ENCODE peak calls at places on chromosomes 4 and X, in seven cellular contexts. One of them, this sample, is unnamed.

GRCh38 chr4:63085091-63085490 is 1324.2 kb downstream of the TECRL start:
- DNase-seq in stomach: no peak
- DNase-seq in nephron progenitor cell: no peak
- DNase-seq in pancreas: no peak
- DNase-seq in BE2C: no peak
- DNase-seq in fibroblast of the aortic adventitia: no peak
- DNase-seq in tibial nerve: no peak
- DNase-seq in this sample: no peak

GRCh38 chr4:111798840-111799239 is 346.4 kb upstream of the FAM241A start:
- DNase-seq in stomach: no peak
- DNase-seq in nephron progenitor cell: no peak
- DNase-seq in pancreas: no peak
- DNase-seq in BE2C: no peak
- DNase-seq in fibroblast of the aortic adventitia: no peak
- DNase-seq in tibial nerve: no peak
- DNase-seq in this sample: no peak

GRCh38 chr4:140252144-140252741 is 98.3 kb upstream of the MAML3 start:
- DNase-seq in stomach: peak; percentile 31
- DNase-seq in nephron progenitor cell: peak; percentile 67
- DNase-seq in pancreas: peak; percentile 38
- DNase-seq in BE2C: peak; percentile 83
- DNase-seq in fibroblast of the aortic adventitia: no peak
- DNase-seq in tibial nerve: no peak
- DNase-seq in this sample: peak; percentile 46

GRCh38 chrX:137519459-137519858 is 46.5 kb upstream of the ZIC3 start:
- DNase-seq in stomach: no peak
- DNase-seq in nephron progenitor cell: no peak
- DNase-seq in pancreas: no peak
- DNase-seq in BE2C: no peak
- DNase-seq in fibroblast of the aortic adventitia: no peak
- DNase-seq in tibial nerve: no peak
- DNase-seq in this sample: no peak

GRCh38 chr4:60805500-60806313 is 394.4 kb upstream of the ADGRL3 start:
- DNase-seq in stomach: no peak
- DNase-seq in nephron progenitor cell: peak; percentile 11
- DNase-seq in pancreas: no peak
- DNase-seq in BE2C: no peak
- DNase-seq in fibroblast of the aortic adventitia: peak; percentile 39
- DNase-seq in tibial nerve: no peak
- DNase-seq in this sample: no peak

GRCh38 chr4:87120411-87121162 is 99.8 kb downstream of the KLHL8 start:
- DNase-seq in stomach: no peak
- DNase-seq in nephron progenitor cell: peak; percentile 24
- DNase-seq in pancreas: peak; percentile 40
- DNase-seq in BE2C: no peak
- DNase-seq in fibroblast of the aortic adventitia: peak; percentile 54
- DNase-seq in tibial nerve: peak; percentile 34
- DNase-seq in this sample: no peak

GRCh38 chrX:131778269-131779218 is 234.7 kb downstream of the OR13H1 start:
- DNase-seq in stomach: peak; percentile 77
- DNase-seq in nephron progenitor cell: no peak
- DNase-seq in pancreas: peak; percentile 81
- DNase-seq in BE2C: no peak
- DNase-seq in fibroblast of the aortic adventitia: peak; percentile 91
- DNase-seq in tibial nerve: no peak
- DNase-seq in this sample: no peak

GRCh38 chr4:82851902-82852750 is 38.8 kb downstream of the SEC31A start:
- DNase-seq in stomach: no peak
- DNase-seq in nephron progenitor cell: no peak
- DNase-seq in pancreas: no peak
- DNase-seq in BE2C: no peak
- DNase-seq in fibroblast of the aortic adventitia: peak; percentile 49
- DNase-seq in tibial nerve: no peak
- DNase-seq in this sample: no peak

GRCh38 chr4:100422911-100423310 is 94.9 kb downstream of the EMCN start:
- DNase-seq in stomach: no peak
- DNase-seq in nephron progenitor cell: no peak
- DNase-seq in pancreas: no peak
- DNase-seq in BE2C: no peak
- DNase-seq in fibroblast of the aortic adventitia: peak; percentile 68
- DNase-seq in tibial nerve: no peak
- DNase-seq in this sample: no peak

GRCh38 chr4:89563431-89563830 is 255.8 kb upstream of the GPRIN3 start:
- DNase-seq in stomach: no peak
- DNase-seq in nephron progenitor cell: no peak
- DNase-seq in pancreas: no peak
- DNase-seq in BE2C: no peak
- DNase-seq in fibroblast of the aortic adventitia: no peak
- DNase-seq in tibial nerve: no peak
- DNase-seq in this sample: no peak

GRCh38 chr4:184972996-184973395 is 45.3 kb upstream of the HELT start:
- DNase-seq in stomach: no peak
- DNase-seq in nephron progenitor cell: no peak
- DNase-seq in pancreas: no peak
- DNase-seq in BE2C: no peak
- DNase-seq in fibroblast of the aortic adventitia: no peak
- DNase-seq in tibial nerve: no peak
- DNase-seq in this sample: no peak

GRCh38 chr4:124936427-124936826 is 223.9 kb upstream of the ANKRD50 start:
- DNase-seq in stomach: peak; percentile 83
- DNase-seq in nephron progenitor cell: no peak
- DNase-seq in pancreas: peak; percentile 57
- DNase-seq in BE2C: peak; percentile 16
- DNase-seq in fibroblast of the aortic adventitia: peak; percentile 84
- DNase-seq in tibial nerve: no peak
- DNase-seq in this sample: no peak

GRCh38 chr4:6732441-6733357 is 16.7 kb downstream of the BLOC1S4 start:
- DNase-seq in stomach: peak; percentile 85
- DNase-seq in nephron progenitor cell: no peak
- DNase-seq in pancreas: no peak
- DNase-seq in BE2C: no peak
- DNase-seq in fibroblast of the aortic adventitia: peak; percentile 93
- DNase-seq in tibial nerve: peak; percentile 60
- DNase-seq in this sample: no peak

GRCh38 chr4:116501954-116502353 is 583.4 kb downstream of the TRAM1L1 start:
- DNase-seq in stomach: no peak
- DNase-seq in nephron progenitor cell: no peak
- DNase-seq in pancreas: no peak
- DNase-seq in BE2C: no peak
- DNase-seq in fibroblast of the aortic adventitia: no peak
- DNase-seq in tibial nerve: no peak
- DNase-seq in this sample: no peak

GRCh38 chr4:170325599-170325998 is 235.8 kb upstream of the AADAT start:
- DNase-seq in stomach: no peak
- DNase-seq in nephron progenitor cell: no peak
- DNase-seq in pancreas: no peak
- DNase-seq in BE2C: no peak
- DNase-seq in fibroblast of the aortic adventitia: no peak
- DNase-seq in tibial nerve: no peak
- DNase-seq in this sample: no peak

GRCh38 chr4:76993787-76994641 is 44.5 kb downstream of the SEPTIN11 start:
- DNase-seq in stomach: no peak
- DNase-seq in nephron progenitor cell: no peak
- DNase-seq in pancreas: no peak
- DNase-seq in BE2C: no peak
- DNase-seq in fibroblast of the aortic adventitia: no peak
- DNase-seq in tibial nerve: no peak
- DNase-seq in this sample: no peak

GRCh38 chr4:122412547-122412946 is 33.7 kb downstream of the ADAD1 start:
- DNase-seq in stomach: no peak
- DNase-seq in nephron progenitor cell: no peak
- DNase-seq in pancreas: no peak
- DNase-seq in BE2C: no peak
- DNase-seq in fibroblast of the aortic adventitia: no peak
- DNase-seq in tibial nerve: no peak
- DNase-seq in this sample: no peak

GRCh38 chr4:22510750-22511149 is 5.1 kb downstream of the ADGRA3 start:
- DNase-seq in stomach: no peak
- DNase-seq in nephron progenitor cell: no peak
- DNase-seq in pancreas: no peak
- DNase-seq in BE2C: no peak
- DNase-seq in fibroblast of the aortic adventitia: no peak
- DNase-seq in tibial nerve: no peak
- DNase-seq in this sample: no peak

GRCh38 chr4:85952518-85952917 is 407.3 kb downstream of the MAPK10 start:
- DNase-seq in stomach: no peak
- DNase-seq in nephron progenitor cell: no peak
- DNase-seq in pancreas: no peak
- DNase-seq in BE2C: no peak
- DNase-seq in fibroblast of the aortic adventitia: peak; percentile 49
- DNase-seq in tibial nerve: no peak
- DNase-seq in this sample: no peak

GRCh38 chr4:149997881-149998421 is 80.3 kb upstream of the DCLK2 start:
- DNase-seq in stomach: no peak
- DNase-seq in nephron progenitor cell: no peak
- DNase-seq in pancreas: no peak
- DNase-seq in BE2C: no peak
- DNase-seq in fibroblast of the aortic adventitia: no peak
- DNase-seq in tibial nerve: no peak
- DNase-seq in this sample: no peak

GRCh38 chrX:2690856-2691542 is at the start of gene CD99:
- DNase-seq in stomach: peak; percentile 89
- DNase-seq in nephron progenitor cell: peak; percentile 94
- DNase-seq in pancreas: peak; percentile 93
- DNase-seq in BE2C: peak; percentile 51
- DNase-seq in fibroblast of the aortic adventitia: peak; percentile 82
- DNase-seq in tibial nerve: peak; percentile 77
- DNase-seq in this sample: peak; percentile 75

GRCh38 chr4:177064116-177064515 is 245.6 kb upstream of the NEIL3 start:
- DNase-seq in stomach: no peak
- DNase-seq in nephron progenitor cell: no peak
- DNase-seq in pancreas: no peak
- DNase-seq in BE2C: no peak
- DNase-seq in fibroblast of the aortic adventitia: no peak
- DNase-seq in tibial nerve: no peak
- DNase-seq in this sample: no peak

GRCh38 chr4:177070533-177070932 is 239.1 kb upstream of the NEIL3 start:
- DNase-seq in stomach: no peak
- DNase-seq in nephron progenitor cell: no peak
- DNase-seq in pancreas: no peak
- DNase-seq in BE2C: no peak
- DNase-seq in fibroblast of the aortic adventitia: no peak
- DNase-seq in tibial nerve: no peak
- DNase-seq in this sample: no peak

GRCh38 chr4:177066746-177067145 is 242.9 kb upstream of the NEIL3 start:
- DNase-seq in stomach: no peak
- DNase-seq in nephron progenitor cell: no peak
- DNase-seq in pancreas: no peak
- DNase-seq in BE2C: no peak
- DNase-seq in fibroblast of the aortic adventitia: no peak
- DNase-seq in tibial nerve: no peak
- DNase-seq in this sample: no peak

GRCh38 chr4:177064724-177065394 is 244.8 kb upstream of the NEIL3 start:
- DNase-seq in stomach: no peak
- DNase-seq in nephron progenitor cell: no peak
- DNase-seq in pancreas: no peak
- DNase-seq in BE2C: no peak
- DNase-seq in fibroblast of the aortic adventitia: no peak
- DNase-seq in tibial nerve: no peak
- DNase-seq in this sample: no peak
- TF ChIP-seq CTCF in stomach: no peak
- TF ChIP-seq CTCF in nephron progenitor cell: no peak
- TF ChIP-seq CTCF in pancreas: no peak
- TF ChIP-seq CTCF in BE2C: peak; percentile 10
- TF ChIP-seq CTCF in fibroblast of the aortic adventitia: no peak
- TF ChIP-seq CTCF in tibial nerve: no peak
- TF ChIP-seq CTCF in this sample: no peak

DNA sequence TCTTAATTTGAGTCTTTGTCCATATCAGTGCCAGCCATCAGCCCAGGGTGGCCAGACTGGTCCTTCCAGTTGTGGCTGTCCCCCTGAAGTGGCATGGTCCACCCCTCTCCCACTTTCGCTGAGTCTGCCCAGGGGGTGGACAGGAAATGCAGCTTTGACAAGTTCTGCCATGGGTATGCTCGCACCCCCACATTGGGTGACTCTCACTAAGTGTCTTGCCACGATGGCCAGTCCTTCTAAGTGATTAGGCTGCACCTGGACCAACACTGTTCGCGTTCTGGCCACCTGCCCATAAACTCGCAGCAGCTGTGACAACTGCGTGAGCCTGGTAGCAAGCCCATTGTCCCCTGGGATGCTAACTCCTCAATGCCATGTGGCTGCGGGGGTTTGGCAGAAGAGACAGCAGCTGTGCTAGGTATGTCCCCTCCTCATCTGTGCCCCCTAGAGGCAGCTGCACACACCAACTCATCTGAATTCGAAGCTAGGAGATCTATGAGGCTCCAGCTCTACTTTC is 10.0 kb upstream of the LNX1 start:
- DNase-seq in stomach: no peak
- DNase-seq in nephron progenitor cell: peak; percentile 14
- DNase-seq in pancreas: peak; percentile 50
- DNase-seq in BE2C: peak; percentile 96
- DNase-seq in fibroblast of the aortic adventitia: no peak
- DNase-seq in tibial nerve: peak; percentile 13
- DNase-seq in this sample: peak; percentile 68
- TF ChIP-seq CTCF in stomach: no peak
- TF ChIP-seq CTCF in nephron progenitor cell: peak; percentile 24
- TF ChIP-seq CTCF in pancreas: no peak
- TF ChIP-seq CTCF in BE2C: peak; percentile 94
- TF ChIP-seq CTCF in fibroblast of the aortic adventitia: peak; percentile 20
- TF ChIP-seq CTCF in tibial nerve: no peak
- TF ChIP-seq CTCF in this sample: peak; percentile 24

GRCh38 chr4:142372570-142373300 is 473.4 kb downstream of the INPP4B start:
- DNase-seq in stomach: no peak
- DNase-seq in nephron progenitor cell: no peak
- DNase-seq in pancreas: no peak
- DNase-seq in BE2C: no peak
- DNase-seq in fibroblast of the aortic adventitia: peak; percentile 69
- DNase-seq in tibial nerve: no peak
- DNase-seq in this sample: no peak
- TF ChIP-seq CTCF in stomach: no peak
- TF ChIP-seq CTCF in nephron progenitor cell: no peak
- TF ChIP-seq CTCF in pancreas: no peak
- TF ChIP-seq CTCF in BE2C: no peak
- TF ChIP-seq CTCF in fibroblast of the aortic adventitia: no peak
- TF ChIP-seq CTCF in tibial nerve: no peak
- TF ChIP-seq CTCF in this sample: no peak

GRCh38 chrX:154472685-154473632 is 6.1 kb downstream of the LAGE3 start:
- DNase-seq in stomach: no peak
- DNase-seq in nephron progenitor cell: no peak
- DNase-seq in pancreas: no peak
- DNase-seq in BE2C: no peak
- DNase-seq in fibroblast of the aortic adventitia: no peak
- DNase-seq in tibial nerve: no peak
- DNase-seq in this sample: no peak

GRCh38 chrX:154471870-154472684 is 7.0 kb downstream of the LAGE3 start:
- DNase-seq in stomach: no peak
- DNase-seq in nephron progenitor cell: no peak
- DNase-seq in pancreas: no peak
- DNase-seq in BE2C: no peak
- DNase-seq in fibroblast of the aortic adventitia: no peak
- DNase-seq in tibial nerve: no peak
- DNase-seq in this sample: no peak

GRCh38 chrX:154470914-154471568 is 8.0 kb downstream of the LAGE3 start:
- DNase-seq in stomach: no peak
- DNase-seq in nephron progenitor cell: no peak
- DNase-seq in pancreas: no peak
- DNase-seq in BE2C: no peak
- DNase-seq in fibroblast of the aortic adventitia: no peak
- DNase-seq in tibial nerve: no peak
- DNase-seq in this sample: no peak

GRCh38 chrX:154476821-154477220 is 2.3 kb downstream of the LAGE3 start:
- DNase-seq in stomach: no peak
- DNase-seq in nephron progenitor cell: no peak
- DNase-seq in pancreas: no peak
- DNase-seq in BE2C: no peak
- DNase-seq in fibroblast of the aortic adventitia: no peak
- DNase-seq in tibial nerve: no peak
- DNase-seq in this sample: no peak

GRCh38 chrX:154473683-154474082 is 5.4 kb downstream of the LAGE3 start:
- DNase-seq in stomach: no peak
- DNase-seq in nephron progenitor cell: no peak
- DNase-seq in pancreas: no peak
- DNase-seq in BE2C: no peak
- DNase-seq in fibroblast of the aortic adventitia: no peak
- DNase-seq in tibial nerve: no peak
- DNase-seq in this sample: no peak
- TF ChIP-seq CTCF in stomach: no peak
- TF ChIP-seq CTCF in nephron progenitor cell: no peak
- TF ChIP-seq CTCF in pancreas: no peak
- TF ChIP-seq CTCF in BE2C: no peak
- TF ChIP-seq CTCF in fibroblast of the aortic adventitia: no peak
- TF ChIP-seq CTCF in tibial nerve: no peak
- TF ChIP-seq CTCF in this sample: no peak